ENCODE peak calls at places on chromosomes 16 and 17, in seven cellular contexts. I, A, L, N, G, P and W are unnamed samples.

GRCh38 chr16:87060026-87060986 is 256.9 kb downstream of the C16orf95 start:
- DNase-seq in I (no peak), A (peak; percentile 39), L (peak; percentile 71), N (no peak), G (no peak), P (peak; percentile 18), W (peak; percentile 91)

GRCh38 chr16:11793840-11794239 is 3.2 kb downstream of the ZC3H7A start:
- DNase-seq in I (no peak), A (no peak), L (no peak), N (no peak), G (no peak), P (no peak), W (no peak)

GRCh38 chr16:48503779-48504178 is 106.2 kb downstream of the N4BP1 start:
- DNase-seq in I (no peak), A (peak; percentile 85), L (peak; percentile 81), N (no peak), G (no peak), P (peak; percentile 48), W (peak; percentile 72)

GRCh38 chr16:30841332-30841731 is 52.5 kb downstream of the BCL7C start:
- DNase-seq in I (no peak), A (no peak), L (no peak), N (no peak), G (no peak), P (no peak), W (no peak)

GRCh38 chr16:85902366-85903155 is 3.6 kb downstream of the IRF8 start:
- DNase-seq in I (peak; percentile 39), A (no peak), L (peak; percentile 8), N (peak; percentile 84), G (peak; percentile 75), P (no peak), W (no peak)

GRCh38 chr17:79812969-79813825 is 16.3 kb upstream of the CBX8 start:
- DNase-seq in I (no peak), A (no peak), L (no peak), N (no peak), G (no peak), P (no peak), W (no peak)

GRCh38 chr17:69175812-69176517 is 34.3 kb upstream of the ABCA6 start:
- DNase-seq in I (no peak), A (peak; percentile 93), L (peak; percentile 94), N (no peak), G (no peak), P (no peak), W (no peak)

GRCh38 chr16:4410335-4411075 is 5.9 kb downstream of the CORO7 start:
- DNase-seq in I (peak; percentile 70), A (peak; percentile 70), L (peak; percentile 91), N (no peak), G (no peak), P (no peak), W (peak; percentile 47)